ENCODE peak calls at places on chromosomes 16 and 17, in five cellular contexts. M, J, G, L and U are unnamed samples.

GRCh38 chr17:79984877-79985276 is 50.8 kb downstream of the TBC1D16 start:
- DNase-seq in G (no peak), L (no peak), J (peak; percentile 25), M (no peak), U (no peak)

GRCh38 chr16:55379876-55380390 is 55.9 kb downstream of the IRX6 start:
- DNase-seq in J (no peak), L (no peak), G (no peak), M (no peak), U (no peak)

GRCh38 chr16:49855280-49855821 is 561 bp downstream of the ZNF423 start:
- DNase-seq in G (peak; percentile 82), M (peak; percentile 96), L (peak; percentile 89), J (peak; percentile 94), U (peak; percentile 75)

GRCh38 chr17:17749025-17749772 is 67.9 kb downstream of the RAI1 start:
- DNase-seq in L (no peak), M (peak; percentile 31), J (no peak), G (no peak), U (no peak)

GRCh38 chr17:393806-394717 is 41.5 kb upstream of the RPH3AL start:
- DNase-seq in M (no peak), G (no peak), J (no peak), L (no peak), U (peak; percentile 26)

GRCh38 chr16:46828943-46829342 is 2.0 kb downstream of the C16orf87 start:
- DNase-seq in J (no peak), G (no peak), M (no peak), L (no peak), U (no peak)

GRCh38 chr17:16870253-16871245 is 101.4 kb downstream of the TNFRSF13B start:
- DNase-seq in L (no peak), G (no peak), M (no peak), J (no peak), U (no peak)

GRCh38 chr17:20142268-20142667 is 133.1 kb downstream of the SPECC1 start:
- DNase-seq in L (no peak), M (no peak), J (no peak), G (no peak), U (peak; percentile 60)

GRCh38 chr17:46726106-46726670 is 92.3 kb downstream of the WNT3 start:
- DNase-seq in M (no peak), L (no peak), G (peak; percentile 25), J (no peak), U (no peak)

GRCh38 chr17:77280304-77280910 is 139.6 kb downstream of the SEC14L1 start:
- DNase-seq in J (no peak), L (no peak), M (no peak), G (peak; percentile 87), U (peak; percentile 94)

GRCh38 chr17:77282524-77283515 is 142.1 kb downstream of the SEC14L1 start:
- DNase-seq in M (peak; percentile 46), G (peak; percentile 77), L (no peak), J (peak; percentile 63), U (no peak)

GRCh38 chr17:77281904-77282367 is 141.2 kb downstream of the SEC14L1 start:
- DNase-seq in M (peak; percentile 60), J (no peak), L (no peak), G (peak; percentile 43), U (peak; percentile 60)

GRCh38 chr17:77279448-77280303 is 138.9 kb downstream of the SEC14L1 start:
- DNase-seq in L (no peak), G (peak; percentile 90), J (no peak), M (peak; percentile 43), U (peak; percentile 86)

GRCh38 chr17:77281024-77281903 is 140.5 kb downstream of the SEC14L1 start:
- DNase-seq in M (peak; percentile 88), G (peak; percentile 49), L (peak; percentile 71), J (peak; percentile 76), U (peak; percentile 81)
- TF ChIP-seq CTCF in M (peak; percentile 40), G (no peak), L (peak; percentile 6), J (peak; percentile 15), U (no peak)

DNA sequence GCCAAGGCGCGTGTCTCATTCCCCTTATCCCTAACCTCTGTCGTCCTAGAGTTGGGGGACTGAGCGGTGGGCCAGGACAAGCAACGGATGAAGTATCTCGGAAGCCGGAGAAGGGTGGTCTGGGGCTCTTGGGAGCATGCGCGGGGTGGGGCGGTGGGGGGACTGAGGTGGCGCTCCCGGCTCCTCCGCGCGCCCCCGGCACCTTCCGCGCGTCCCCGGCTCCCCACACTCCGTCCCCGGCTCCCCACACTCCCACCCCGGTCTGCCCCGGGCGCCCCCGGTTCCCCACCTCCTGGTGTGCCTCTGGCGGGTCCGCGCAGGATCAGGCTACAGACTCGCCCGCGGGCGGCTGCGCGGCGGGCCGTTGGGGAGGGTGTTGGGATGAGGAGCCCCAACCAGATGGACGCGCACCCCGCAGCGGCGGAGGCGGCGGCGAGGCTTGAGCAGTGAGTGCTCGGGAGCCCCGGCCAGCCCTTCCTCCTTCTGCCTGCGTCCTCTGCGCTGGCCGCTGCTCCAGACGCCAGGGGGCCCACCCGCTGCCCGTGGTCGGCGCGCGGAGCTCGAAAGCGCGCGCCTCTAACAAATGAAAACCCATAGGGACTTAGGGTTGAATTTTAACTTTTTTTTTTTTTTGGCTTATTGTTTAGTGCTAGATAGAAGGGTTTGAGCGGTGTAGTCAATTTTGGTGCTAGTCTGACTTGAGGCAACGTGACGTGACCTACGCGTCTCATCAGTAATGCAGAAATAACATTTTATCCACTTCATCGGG is 5.6 kb upstream of the CRYM start:
- DNase-seq in L (peak; percentile 75), J (peak; percentile 75), M (peak; percentile 90), G (peak; percentile 29), U (peak; percentile 40)
- TF ChIP-seq CTCF in L (peak; percentile 38), J (peak; percentile 58), M (peak; percentile 55), G (peak; percentile 29), U (peak; percentile 8)

GRCh38 chr16:3183445-3184139 is 4.4 kb upstream of the OR1F1 start:
- DNase-seq in J (no peak), L (no peak), G (no peak), M (no peak), U (no peak)

GRCh38 chr16:3180445-3180878 is 7.5 kb upstream of the OR1F1 start:
- DNase-seq in L (no peak), J (peak; percentile 57), M (no peak), G (no peak), U (peak; percentile 50)

GRCh38 chr16:3175157-3176153 is 12.5 kb upstream of the OR1F1 start:
- DNase-seq in M (peak; percentile 53), L (no peak), J (peak; percentile 50), G (no peak), U (peak; percentile 70)

GRCh38 chr16:3182608-3183444 is 5.2 kb upstream of the OR1F1 start:
- DNase-seq in J (no peak), M (peak; percentile 73), L (peak; percentile 57), G (peak; percentile 46), U (peak; percentile 66)

GRCh38 chr16:3179651-3180050 is 8.4 kb upstream of the OR1F1 start:
- DNase-seq in J (no peak), M (no peak), G (no peak), L (no peak), U (no peak)
- TF ChIP-seq CTCF in J (no peak), M (no peak), G (no peak), L (no peak), U (no peak)

DNA sequence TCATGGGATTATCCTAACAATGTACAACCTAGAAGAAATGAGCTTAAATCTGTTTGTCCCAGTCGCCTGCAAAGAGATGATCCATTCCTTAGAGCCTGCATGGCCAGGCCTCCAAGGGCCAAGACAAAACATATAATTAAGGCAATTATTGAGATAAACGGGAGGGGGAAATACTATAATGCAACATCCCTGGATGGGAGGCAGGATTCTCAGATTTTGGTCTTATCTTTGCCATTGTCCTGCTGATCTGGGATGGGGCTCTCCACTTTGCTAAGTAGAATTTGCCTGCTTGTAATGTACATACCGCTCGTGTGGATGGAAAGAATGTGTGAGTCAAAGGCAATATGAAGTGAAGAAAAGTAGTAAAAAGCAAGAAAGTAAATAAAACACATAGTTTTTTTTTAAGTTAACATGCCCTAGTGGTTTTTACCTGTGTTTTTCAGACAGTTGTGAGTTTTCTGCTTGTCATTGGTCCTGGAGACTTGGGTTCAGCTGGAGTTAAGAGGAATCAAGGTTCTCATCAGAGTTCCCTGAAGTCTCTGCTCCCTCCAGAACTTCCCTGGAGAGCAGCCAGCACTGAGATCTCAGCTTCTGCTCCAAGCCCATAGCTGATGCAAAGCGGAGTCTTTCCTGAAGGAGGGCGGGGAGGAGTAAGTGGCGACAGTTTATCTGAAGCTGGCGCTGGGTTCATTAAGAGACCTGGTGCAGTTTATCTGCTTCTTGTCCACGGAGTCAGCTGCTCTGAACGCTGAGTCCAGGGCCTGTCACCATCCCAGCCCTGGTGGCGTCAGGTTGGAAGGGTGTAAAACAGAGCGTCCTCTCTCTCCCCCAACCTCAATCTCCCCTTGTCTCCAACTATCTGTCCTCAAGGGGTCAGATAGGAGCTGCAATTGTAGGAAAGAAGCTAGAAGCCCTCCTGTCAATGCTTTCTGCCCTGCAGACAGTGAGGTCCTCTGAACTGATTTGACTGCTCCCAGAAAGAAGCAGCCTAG is 30.1 kb downstream of the HOXB1 start:
- DNase-seq in M (no peak), J (peak; percentile 93), L (no peak), G (peak; percentile 53), U (no peak)
- TF ChIP-seq CTCF in M (no peak), J (no peak), L (no peak), G (no peak), U (no peak)

GRCh38 chr16:57372372-57373116 is at the start of gene CX3CL1:
- DNase-seq in J (peak; percentile 87), M (peak; percentile 93), L (peak; percentile 71), G (peak; percentile 50), U (peak; percentile 38)
- TF ChIP-seq CTCF in J (no peak), M (peak; percentile 38), L (no peak), G (no peak), U (no peak)

DNA sequence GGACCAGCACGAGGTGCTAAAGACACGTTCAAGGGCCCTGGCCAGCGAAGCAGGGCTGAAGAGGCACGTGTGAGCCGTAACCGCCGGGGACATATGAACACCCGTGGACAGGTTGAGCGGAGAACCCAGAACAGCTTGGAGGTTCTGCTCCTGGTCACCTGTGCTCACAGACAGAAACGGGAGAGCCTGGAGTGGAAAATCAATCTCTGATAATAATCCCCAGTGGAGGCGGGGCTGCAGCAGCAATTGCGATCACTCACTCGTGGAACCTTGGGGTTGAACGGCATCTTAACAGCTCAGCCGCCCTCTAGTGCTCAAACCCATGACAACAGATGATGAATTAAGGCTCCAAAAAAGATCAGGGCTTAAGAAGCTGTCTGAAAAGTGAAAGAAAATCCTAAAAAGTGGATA is 25.6 kb downstream of the WIPI1 start:
- DNase-seq in G (peak; percentile 50), M (peak; percentile 65), J (no peak), L (no peak), U (peak; percentile 22)
- TF ChIP-seq CTCF in G (peak; percentile 34), M (peak; percentile 60), J (no peak), L (no peak), U (peak; percentile 43)

GRCh38 chr17:29557717-29558116 is 9.1 kb downstream of the ABHD15 start:
- DNase-seq in G (no peak), L (no peak), M (no peak), J (no peak), U (no peak)

GRCh38 chr17:29557085-29557697 is 9.6 kb downstream of the ABHD15 start:
- DNase-seq in J (no peak), L (no peak), G (peak; percentile 42), M (no peak), U (peak; percentile 50)

GRCh38 chr17:29561541-29562517 is 5.0 kb downstream of the ABHD15 start:
- DNase-seq in J (peak; percentile 75), L (no peak), G (no peak), M (no peak), U (no peak)

GRCh38 chr17:29560306-29560705 is 6.5 kb downstream of the ABHD15 start:
- DNase-seq in G (no peak), M (no peak), L (no peak), J (no peak), U (no peak)

DNA sequence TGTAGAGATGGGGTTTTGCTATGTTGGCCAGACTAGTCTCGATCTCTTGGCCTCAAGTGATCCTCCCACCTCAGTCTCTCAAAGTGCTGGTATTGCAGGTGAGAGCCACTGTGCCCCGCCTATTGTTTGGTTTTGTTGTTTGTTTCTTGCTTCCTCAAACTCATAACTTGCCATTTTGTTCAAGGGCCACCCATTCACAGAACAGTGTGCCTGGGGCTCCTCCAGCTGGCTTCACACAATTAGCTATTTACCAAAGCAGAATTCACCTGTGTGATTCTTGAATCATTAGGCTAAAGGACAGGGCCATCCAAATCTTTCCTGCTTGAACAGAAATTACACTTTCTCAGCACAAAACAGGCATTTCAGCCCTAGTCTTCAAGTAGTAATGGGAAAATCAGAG is 7.2 kb downstream of the ABHD15 start:
- DNase-seq in M (no peak), L (no peak), J (no peak), G (no peak), U (no peak)
- TF ChIP-seq CTCF in M (no peak), L (no peak), J (no peak), G (no peak), U (no peak)